ENCODE peak calls at places on chromosomes 1 and 21, in nine cellular contexts. F is fibroblast of lung; S is endodermal cell; D is CD8-positive, alpha-beta T cell; Q is right atrium auricular region; J is iPS DF 6.9; A is brain microvascular endothelial cell; R is colonic mucosa; X is uterus. E is an unnamed sample.

GRCh38 chr1:89898150-89898549 is 77.3 kb downstream of the LRRC8D start:
- DNase-seq in S (no peak), D (no peak), J (no peak), X (no peak), Q (no peak), F (no peak), A (no peak), R (no peak), E (no peak)

GRCh38 chr1:41434748-41435449 is 49.6 kb downstream of the EDN2 start:
- DNase-seq in R (no peak), A (peak; percentile 67), F (peak; percentile 92), D (no peak), X (no peak), S (no peak), Q (no peak), J (no peak), E (no peak)

GRCh38 chr1:88935522-88936222 is 44.3 kb upstream of the GTF2B start:
- DNase-seq in J (no peak), D (no peak), A (no peak), Q (no peak), R (no peak), S (no peak), X (no peak), F (peak; percentile 30), E (no peak)

GRCh38 chr1:154344977-154345837 is 19.9 kb downstream of the ATP8B2 start:
- DNase-seq in R (peak; percentile 62), A (peak; percentile 18), J (no peak), S (peak; percentile 91), F (peak; percentile 26), X (no peak), Q (no peak), D (peak; percentile 88), E (no peak)

GRCh38 chr1:157415661-157416060 is 136.7 kb downstream of the FCRL5 start:
- DNase-seq in R (no peak), D (no peak), A (no peak), Q (no peak), F (no peak), J (no peak), S (no peak), X (no peak), E (no peak)

GRCh38 chr1:102593276-102593675 is 515.0 kb downstream of the COL11A1 start:
- DNase-seq in J (no peak), Q (no peak), A (no peak), R (no peak), F (peak; percentile 19), D (no peak), S (no peak), X (no peak), E (no peak)

GRCh38 chr1:198153804-198154203 is 3.0 kb upstream of the NEK7 start:
- DNase-seq in F (peak; percentile 89), D (no peak), X (no peak), R (no peak), A (peak; percentile 34), J (no peak), Q (no peak), S (no peak), E (no peak)

GRCh38 chr1:220826729-220827128 is 40.0 kb downstream of the MTARC1 start:
- DNase-seq in Q (no peak), R (no peak), S (no peak), J (no peak), A (no peak), F (no peak), X (no peak), D (no peak), E (no peak)

GRCh38 chr1:17184822-17185484 is 20.0 kb upstream of the PADI1 start:
- DNase-seq in F (no peak), D (no peak), S (peak; percentile 36), J (no peak), Q (no peak), A (no peak), R (no peak), X (no peak), E (no peak)

GRCh38 chr1:39130297-39130696 is 74.2 kb upstream of the MACF1 start:
- DNase-seq in S (no peak), R (no peak), Q (no peak), X (no peak), A (peak; percentile 89), F (peak; percentile 97), J (no peak), D (no peak), E (no peak)

GRCh38 chr1:198893141-198893540 is 254.3 kb downstream of the PTPRC start:
- DNase-seq in Q (no peak), D (no peak), F (no peak), R (no peak), J (no peak), X (no peak), S (no peak), A (no peak), E (no peak)

GRCh38 chr1:9413143-9413876 is 120.6 kb downstream of the SPSB1 start:
- DNase-seq in Q (peak; percentile 78), J (no peak), S (peak; percentile 84), X (peak; percentile 78), A (peak; percentile 82), R (peak; percentile 38), D (no peak), F (peak; percentile 94), E (no peak)

GRCh38 chr1:184660462-184661191 is 94.0 kb downstream of the EDEM3 start:
- DNase-seq in D (no peak), F (no peak), R (no peak), J (no peak), Q (no peak), S (no peak), X (no peak), A (no peak), E (no peak)

GRCh38 chr1:20634594-20635084 is 1.4 kb downstream of the PINK1 start:
- DNase-seq in X (no peak), F (peak; percentile 58), D (no peak), A (no peak), J (no peak), Q (no peak), S (peak; percentile 85), R (peak; percentile 66), E (no peak)

GRCh38 chr21:43299441-43300277 is 127.3 kb downstream of the SIK1 start:
- DNase-seq in S (no peak), D (no peak), X (no peak), J (no peak), A (no peak), R (no peak), Q (peak; percentile 80), F (no peak), E (no peak)

GRCh38 chr21:15430577-15430976 is 299.2 kb upstream of the USP25 start:
- DNase-seq in A (no peak), S (no peak), F (no peak), R (no peak), X (no peak), Q (no peak), J (no peak), D (no peak), E (no peak)

GRCh38 chr21:41961753-41962152 is 7.9 kb upstream of the C2CD2 start:
- DNase-seq in J (no peak), S (peak; percentile 41), D (no peak), R (no peak), Q (no peak), F (no peak), X (no peak), A (no peak), E (no peak)

DNA sequence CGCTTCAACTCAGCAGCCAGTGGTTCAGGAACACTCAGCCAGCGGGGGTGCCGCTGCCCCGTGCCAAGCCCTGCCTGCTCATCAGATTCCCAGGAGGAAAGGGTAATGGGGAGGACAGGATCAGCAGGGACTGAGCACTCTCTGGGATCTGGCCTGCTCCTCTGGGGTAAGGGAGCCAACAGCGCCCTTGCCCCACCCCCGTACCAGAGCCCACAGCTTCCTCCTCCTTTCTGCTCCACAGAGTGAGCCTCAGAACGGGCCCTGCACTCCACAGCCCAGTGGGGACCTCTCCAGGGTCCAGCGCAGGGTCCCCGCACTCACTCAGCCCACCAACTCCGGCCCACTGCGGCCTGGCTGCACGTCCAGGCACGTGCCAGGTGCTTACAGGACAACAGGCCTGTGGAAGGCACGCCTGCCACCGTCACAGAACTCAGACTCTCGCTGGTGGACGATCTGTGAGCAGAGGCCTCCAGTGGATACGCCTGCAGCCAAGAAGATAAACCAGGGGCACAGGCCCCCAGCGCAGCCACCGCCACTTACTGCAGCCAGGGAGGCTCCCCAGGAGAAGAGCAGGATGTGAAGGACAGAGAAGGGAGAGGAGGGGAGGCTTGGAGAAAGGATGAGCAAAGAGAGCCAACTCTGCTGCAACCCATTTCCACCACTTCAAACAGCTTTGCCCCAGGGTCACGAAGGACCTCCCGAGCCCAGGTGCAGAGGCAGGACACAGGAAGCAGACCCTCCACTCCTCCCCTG is 2.1 kb downstream of the MEGF6 start:
- DNase-seq in R (no peak), D (no peak), S (no peak), J (no peak), Q (no peak), A (no peak), X (no peak), F (no peak), E (no peak)
- H3K27ac ChIP-seq in R (no peak overlapping the region), D (no peak overlapping the region), S (no peak overlapping the region), J (no peak overlapping the region), Q (no peak overlapping the region), A (no peak overlapping the region), X (no peak overlapping the region), F (no peak overlapping the region), E (no peak overlapping the region)

GRCh38 chr1:92464588-92465255 is 22.0 kb downstream of the GFI1 start:
- DNase-seq in A (no peak), S (no peak), X (no peak), Q (no peak), J (no peak), D (no peak), R (peak; percentile 38), F (no peak), E (no peak)
- H3K27ac ChIP-seq in A (no peak overlapping the region), S (no peak overlapping the region), X (no peak overlapping the region), Q (no peak overlapping the region), J (no peak overlapping the region), D (no peak overlapping the region), R (no peak overlapping the region), F (no peak overlapping the region), E (no peak overlapping the region)

DNA sequence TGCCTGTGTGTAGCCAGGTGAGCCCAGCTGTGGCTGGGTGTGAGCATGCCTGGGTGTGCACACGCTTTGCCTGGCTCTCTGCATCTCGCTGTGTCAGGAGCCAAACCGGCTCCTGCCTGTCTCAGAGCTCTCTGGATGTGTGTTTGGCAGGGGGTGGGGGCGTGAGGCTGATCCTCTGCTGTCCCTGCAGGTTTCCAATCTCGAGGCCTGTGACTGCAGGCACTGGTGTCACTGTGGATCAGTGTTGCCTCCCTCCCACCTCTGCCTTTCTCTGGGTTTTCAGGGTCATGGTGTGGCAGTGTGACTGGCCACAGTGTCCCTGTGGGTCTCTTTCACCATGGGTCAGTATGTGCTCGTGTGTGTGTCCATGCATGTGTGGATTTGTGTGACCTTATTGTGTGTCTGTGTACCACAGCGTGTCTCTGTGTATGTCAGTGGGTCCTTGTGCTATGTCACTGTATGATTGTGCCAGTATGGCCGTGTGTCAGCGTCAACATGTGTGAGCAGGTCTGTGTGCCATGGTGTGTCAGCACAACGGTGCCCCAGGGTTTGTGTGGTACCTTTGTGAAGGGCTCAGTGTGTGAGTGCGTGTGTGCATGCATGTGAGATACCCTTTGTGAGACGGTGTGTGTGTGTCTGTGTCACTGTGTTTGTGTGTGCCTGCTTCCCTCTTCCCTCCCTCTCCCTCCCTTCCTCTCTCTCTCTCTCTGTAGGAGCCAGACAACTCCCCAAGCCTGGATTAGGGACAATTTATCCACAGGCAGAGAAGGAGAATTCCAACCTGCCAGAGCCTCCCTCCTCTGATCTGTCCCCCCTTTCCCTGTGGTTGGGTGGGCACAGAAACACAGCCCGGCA is 43.4 kb downstream of the AHDC1 start:
- DNase-seq in J (no peak), R (no peak), X (no peak), S (peak; percentile 49), D (no peak), F (no peak), A (no peak), Q (no peak), E (peak; percentile 31)
- H3K27ac ChIP-seq in J (no peak overlapping the region), R (no peak overlapping the region), X (peak overlapping the region; percentile 96), S (peak overlapping the region; percentile 84), D (no peak overlapping the region), F (peak overlapping the region; percentile 8), A (no peak overlapping the region), Q (peak overlapping the region; percentile 90), E (peak overlapping the region; percentile 70)

GRCh38 chr1:116769994-116770393 is 15.8 kb downstream of the CD2 start:
- DNase-seq in J (no peak), Q (no peak), F (no peak), S (no peak), A (no peak), D (no peak), R (no peak), X (no peak), E (no peak)
- H3K27ac ChIP-seq in J (no peak overlapping the region), Q (no peak overlapping the region), F (no peak overlapping the region), S (no peak overlapping the region), A (no peak overlapping the region), D (peak overlapping the region; percentile 14), R (peak overlapping the region; percentile 18), X (no peak overlapping the region), E (no peak overlapping the region)

E was measured in caudate nucleus.